ENCODE peak calls at places on chromosome 18, in ten cellular contexts. R is stimulated activated CD4-positive, alpha-beta T cell treated with anti-CD3 and anti-CD28 coated beads, Interleukin-1b, Interleukin-23, amount 100 ng/mL, for 1 hour; X is stimulated activated CD8-positive, alpha-beta memory T cell treated with anti-CD3 and anti-CD28 coated beads, Interleukin-15, amount 100 ng/mL, for 48 hours; G is GM10248; F is HS-27A; I is EH; M is HTR-8/SVneo; J is ureter; P is endothelial cell of umbilical vein; B is occipital lobe. W is an unnamed sample.

GRCh38 chr18:52343138-52343537 is 3.1 kb downstream of the DCC start:
- DNase-seq in J (no peak), X (no peak), I (no peak), G (no peak), F (no peak), M (no peak), P (no peak), R (no peak), B (no peak), W (no peak)

GRCh38 chr18:8139971-8140406 is 469.2 kb upstream of the RAB12 start:
- DNase-seq in R (no peak), I (no peak), F (no peak), B (no peak), G (no peak), J (no peak), P (no peak), M (no peak), X (no peak), W (no peak)

GRCh38 chr18:32771871-32772499 is 838 bp downstream of the KLHL14 start:
- DNase-seq in X (no peak), B (no peak), J (no peak), G (peak), F (no peak), I (no peak), R (no peak), M (no peak), P (no peak), W (no peak)

GRCh38 chr18:45339819-45340550 is 275.3 kb upstream of the SLC14A2 start:
- DNase-seq in G (no peak), R (no peak), J (no peak), F (no peak), P (no peak), B (no peak), I (no peak), X (no peak), M (no peak), W (no peak)

GRCh38 chr18:50424877-50425690 is 50.2 kb downstream of the SKA1 start:
- DNase-seq in F (no peak), X (no peak), R (no peak), P (peak), I (peak), M (no peak), G (no peak), J (no peak), B (no peak), W (no peak)

GRCh38 chr18:52228158-52228557 is 111.8 kb upstream of the DCC start:
- DNase-seq in P (no peak), B (no peak), I (no peak), X (no peak), M (no peak), F (no peak), R (no peak), G (no peak), J (no peak), W (no peak)

GRCh38 chr18:55309249-55309648 is 278.7 kb downstream of the TCF4 start:
- DNase-seq in F (no peak), P (no peak), X (no peak), G (no peak), B (no peak), M (no peak), J (no peak), R (no peak), I (no peak), W (no peak)

GRCh38 chr18:8224576-8224975 is 384.7 kb upstream of the RAB12 start:
- DNase-seq in R (no peak), G (no peak), B (no peak), J (no peak), F (no peak), I (no peak), P (no peak), M (no peak), X (no peak), W (no peak)

GRCh38 chr18:76416935-76417334 is 78.1 kb downstream of the ZNF516 start:
- DNase-seq in F (no peak), G (no peak), M (no peak), I (peak), R (no peak), J (no peak), X (no peak), P (no peak), B (no peak), W (no peak)

GRCh38 chr18:34710430-34711386 is 610 bp downstream of the DTNA start:
- DNase-seq in X (no peak), M (no peak), B (no peak), J (no peak), R (no peak), G (no peak), F (no peak), P (no peak), I (peak), W (no peak)

GRCh38 chr18:64983497-64984238 is 767.1 kb upstream of the CDH7 start:
- DNase-seq in G (no peak), M (no peak), J (no peak), B (no peak), P (no peak), I (no peak), R (no peak), X (no peak), F (no peak), W (no peak)

GRCh38 chr18:8943900-8944870 is 158.3 kb upstream of the NDUFV2 start:
- DNase-seq in X (no peak), B (no peak), F (peak), P (no peak), R (no peak), M (no peak), I (peak), J (no peak), G (no peak), W (no peak)

GRCh38 chr18:28143725-28144124 is 33.2 kb downstream of the CDH2 start:
- DNase-seq in F (no peak), G (no peak), X (no peak), B (no peak), J (no peak), R (no peak), P (no peak), M (no peak), I (no peak), W (no peak)